ENCODE peak calls at places on chromosome 11, in five cellular contexts. One of them, this sample, is unnamed.

GRCh38 chr11:28738549-28738948 is 630.4 kb downstream of the METTL15 start:
- DNase-seq in stimulated activated CD4-positive, alpha-beta T cell treated with anti-CD3 and anti-CD28 coated beads, Interleukin-1b, Interleukin-23, amount 100 ng/mL, for 1 hour: no peak
- DNase-seq in brain pericyte: no peak
- DNase-seq in activated CD8-positive, alpha-beta memory T cell treated with anti-CD3 and anti-CD28 coated beads, Interleukin-2, amount 50 U/mL, for 4 hours: no peak
- DNase-seq in EL: peak
- DNase-seq in this sample: no peak

GRCh38 chr11:125935629-125936199 is 10.1 kb upstream of the VSIG10L2 start:
- DNase-seq in stimulated activated CD4-positive, alpha-beta T cell treated with anti-CD3 and anti-CD28 coated beads, Interleukin-1b, Interleukin-23, amount 100 ng/mL, for 1 hour: no peak
- DNase-seq in brain pericyte: no peak
- DNase-seq in activated CD8-positive, alpha-beta memory T cell treated with anti-CD3 and anti-CD28 coated beads, Interleukin-2, amount 50 U/mL, for 4 hours: no peak
- DNase-seq in EL: no peak
- DNase-seq in this sample: no peak

GRCh38 chr11:102226702-102227101 is 90.6 kb upstream of the BIRC3 start:
- DNase-seq in stimulated activated CD4-positive, alpha-beta T cell treated with anti-CD3 and anti-CD28 coated beads, Interleukin-1b, Interleukin-23, amount 100 ng/mL, for 1 hour: no peak
- DNase-seq in brain pericyte: no peak
- DNase-seq in activated CD8-positive, alpha-beta memory T cell treated with anti-CD3 and anti-CD28 coated beads, Interleukin-2, amount 50 U/mL, for 4 hours: no peak
- DNase-seq in EL: peak
- DNase-seq in this sample: no peak

GRCh38 chr11:8277691-8278090 is 14.0 kb upstream of the LMO1 start:
- DNase-seq in stimulated activated CD4-positive, alpha-beta T cell treated with anti-CD3 and anti-CD28 coated beads, Interleukin-1b, Interleukin-23, amount 100 ng/mL, for 1 hour: no peak
- DNase-seq in brain pericyte: no peak
- DNase-seq in activated CD8-positive, alpha-beta memory T cell treated with anti-CD3 and anti-CD28 coated beads, Interleukin-2, amount 50 U/mL, for 4 hours: no peak
- DNase-seq in EL: no peak
- DNase-seq in this sample: no peak

GRCh38 chr11:114290503-114291239 is 5.5 kb upstream of the NNMT start:
- DNase-seq in stimulated activated CD4-positive, alpha-beta T cell treated with anti-CD3 and anti-CD28 coated beads, Interleukin-1b, Interleukin-23, amount 100 ng/mL, for 1 hour: no peak
- DNase-seq in brain pericyte: no peak
- DNase-seq in activated CD8-positive, alpha-beta memory T cell treated with anti-CD3 and anti-CD28 coated beads, Interleukin-2, amount 50 U/mL, for 4 hours: no peak
- DNase-seq in EL: peak
- DNase-seq in this sample: no peak

GRCh38 chr11:114160884-114161283 is 101.4 kb downstream of the ZBTB16 start:
- DNase-seq in stimulated activated CD4-positive, alpha-beta T cell treated with anti-CD3 and anti-CD28 coated beads, Interleukin-1b, Interleukin-23, amount 100 ng/mL, for 1 hour: no peak
- DNase-seq in brain pericyte: no peak
- DNase-seq in activated CD8-positive, alpha-beta memory T cell treated with anti-CD3 and anti-CD28 coated beads, Interleukin-2, amount 50 U/mL, for 4 hours: no peak
- DNase-seq in EL: no peak
- DNase-seq in this sample: no peak

GRCh38 chr11:45847908-45848316 is 637 bp downstream of the CRY2 start:
- DNase-seq in stimulated activated CD4-positive, alpha-beta T cell treated with anti-CD3 and anti-CD28 coated beads, Interleukin-1b, Interleukin-23, amount 100 ng/mL, for 1 hour: no peak
- DNase-seq in brain pericyte: no peak
- DNase-seq in activated CD8-positive, alpha-beta memory T cell treated with anti-CD3 and anti-CD28 coated beads, Interleukin-2, amount 50 U/mL, for 4 hours: peak
- DNase-seq in EL: peak
- DNase-seq in this sample: no peak

GRCh38 chr11:2217211-2218081 is 45.8 kb upstream of the TH start:
- DNase-seq in stimulated activated CD4-positive, alpha-beta T cell treated with anti-CD3 and anti-CD28 coated beads, Interleukin-1b, Interleukin-23, amount 100 ng/mL, for 1 hour: no peak
- DNase-seq in brain pericyte: no peak
- DNase-seq in activated CD8-positive, alpha-beta memory T cell treated with anti-CD3 and anti-CD28 coated beads, Interleukin-2, amount 50 U/mL, for 4 hours: no peak
- DNase-seq in EL: no peak
- DNase-seq in this sample: no peak

GRCh38 chr11:37108436-37109204 is 510.6 kb upstream of the RAG2 start:
- DNase-seq in stimulated activated CD4-positive, alpha-beta T cell treated with anti-CD3 and anti-CD28 coated beads, Interleukin-1b, Interleukin-23, amount 100 ng/mL, for 1 hour: no peak
- DNase-seq in brain pericyte: no peak
- DNase-seq in activated CD8-positive, alpha-beta memory T cell treated with anti-CD3 and anti-CD28 coated beads, Interleukin-2, amount 50 U/mL, for 4 hours: no peak
- DNase-seq in EL: no peak
- DNase-seq in this sample: no peak

GRCh38 chr11:2086239-2087040 is 52.7 kb downstream of the IGF2 start:
- DNase-seq in stimulated activated CD4-positive, alpha-beta T cell treated with anti-CD3 and anti-CD28 coated beads, Interleukin-1b, Interleukin-23, amount 100 ng/mL, for 1 hour: no peak
- DNase-seq in brain pericyte: no peak
- DNase-seq in activated CD8-positive, alpha-beta memory T cell treated with anti-CD3 and anti-CD28 coated beads, Interleukin-2, amount 50 U/mL, for 4 hours: no peak
- DNase-seq in EL: no peak
- DNase-seq in this sample: no peak

GRCh38 chr11:35165416-35166368 is 26.7 kb downstream of the CD44 start:
- DNase-seq in stimulated activated CD4-positive, alpha-beta T cell treated with anti-CD3 and anti-CD28 coated beads, Interleukin-1b, Interleukin-23, amount 100 ng/mL, for 1 hour: peak
- DNase-seq in brain pericyte: no peak
- DNase-seq in activated CD8-positive, alpha-beta memory T cell treated with anti-CD3 and anti-CD28 coated beads, Interleukin-2, amount 50 U/mL, for 4 hours: peak
- DNase-seq in EL: peak
- DNase-seq in this sample: no peak

GRCh38 chr11:117034901-117035300 is 63.3 kb downstream of the SIK3 start:
- DNase-seq in stimulated activated CD4-positive, alpha-beta T cell treated with anti-CD3 and anti-CD28 coated beads, Interleukin-1b, Interleukin-23, amount 100 ng/mL, for 1 hour: no peak
- DNase-seq in brain pericyte: no peak
- DNase-seq in activated CD8-positive, alpha-beta memory T cell treated with anti-CD3 and anti-CD28 coated beads, Interleukin-2, amount 50 U/mL, for 4 hours: no peak
- DNase-seq in EL: no peak
- DNase-seq in this sample: no peak

GRCh38 chr11:132987936-132988335 is 544.4 kb downstream of the OPCML start:
- DNase-seq in stimulated activated CD4-positive, alpha-beta T cell treated with anti-CD3 and anti-CD28 coated beads, Interleukin-1b, Interleukin-23, amount 100 ng/mL, for 1 hour: no peak
- DNase-seq in brain pericyte: no peak
- DNase-seq in activated CD8-positive, alpha-beta memory T cell treated with anti-CD3 and anti-CD28 coated beads, Interleukin-2, amount 50 U/mL, for 4 hours: no peak
- DNase-seq in EL: peak
- DNase-seq in this sample: no peak

GRCh38 chr11:67464411-67465189 is 4.5 kb downstream of the TMEM134 start:
- DNase-seq in stimulated activated CD4-positive, alpha-beta T cell treated with anti-CD3 and anti-CD28 coated beads, Interleukin-1b, Interleukin-23, amount 100 ng/mL, for 1 hour: peak
- DNase-seq in brain pericyte: no peak
- DNase-seq in activated CD8-positive, alpha-beta memory T cell treated with anti-CD3 and anti-CD28 coated beads, Interleukin-2, amount 50 U/mL, for 4 hours: peak
- DNase-seq in EL: peak
- DNase-seq in this sample: no peak

GRCh38 chr11:119108151-119108856 is 1.2 kb downstream of the C2CD2L start:
- DNase-seq in stimulated activated CD4-positive, alpha-beta T cell treated with anti-CD3 and anti-CD28 coated beads, Interleukin-1b, Interleukin-23, amount 100 ng/mL, for 1 hour: no peak
- DNase-seq in brain pericyte: no peak
- DNase-seq in activated CD8-positive, alpha-beta memory T cell treated with anti-CD3 and anti-CD28 coated beads, Interleukin-2, amount 50 U/mL, for 4 hours: no peak
- DNase-seq in EL: peak
- DNase-seq in this sample: no peak

GRCh38 chr11:3885855-3886254 is 30.4 kb downstream of the STIM1 start:
- DNase-seq in stimulated activated CD4-positive, alpha-beta T cell treated with anti-CD3 and anti-CD28 coated beads, Interleukin-1b, Interleukin-23, amount 100 ng/mL, for 1 hour: no peak
- DNase-seq in brain pericyte: no peak
- DNase-seq in activated CD8-positive, alpha-beta memory T cell treated with anti-CD3 and anti-CD28 coated beads, Interleukin-2, amount 50 U/mL, for 4 hours: no peak
- DNase-seq in EL: no peak
- DNase-seq in this sample: no peak

GRCh38 chr11:14041040-14041439 is 78.5 kb downstream of the SPON1 start:
- DNase-seq in stimulated activated CD4-positive, alpha-beta T cell treated with anti-CD3 and anti-CD28 coated beads, Interleukin-1b, Interleukin-23, amount 100 ng/mL, for 1 hour: no peak
- DNase-seq in brain pericyte: no peak
- DNase-seq in activated CD8-positive, alpha-beta memory T cell treated with anti-CD3 and anti-CD28 coated beads, Interleukin-2, amount 50 U/mL, for 4 hours: no peak
- DNase-seq in EL: no peak
- DNase-seq in this sample: no peak

GRCh38 chr11:36132940-36133339 is 156.3 kb downstream of the COMMD9 start:
- DNase-seq in stimulated activated CD4-positive, alpha-beta T cell treated with anti-CD3 and anti-CD28 coated beads, Interleukin-1b, Interleukin-23, amount 100 ng/mL, for 1 hour: no peak
- DNase-seq in brain pericyte: no peak
- DNase-seq in activated CD8-positive, alpha-beta memory T cell treated with anti-CD3 and anti-CD28 coated beads, Interleukin-2, amount 50 U/mL, for 4 hours: no peak
- DNase-seq in EL: no peak
- DNase-seq in this sample: no peak

GRCh38 chr11:130427581-130428211 is 713 bp downstream of the ADAMTS8 start:
- DNase-seq in stimulated activated CD4-positive, alpha-beta T cell treated with anti-CD3 and anti-CD28 coated beads, Interleukin-1b, Interleukin-23, amount 100 ng/mL, for 1 hour: no peak
- DNase-seq in brain pericyte: no peak
- DNase-seq in activated CD8-positive, alpha-beta memory T cell treated with anti-CD3 and anti-CD28 coated beads, Interleukin-2, amount 50 U/mL, for 4 hours: no peak
- DNase-seq in EL: peak
- DNase-seq in this sample: no peak

GRCh38 chr11:89441606-89442005 is 49.6 kb downstream of the NOX4 start:
- DNase-seq in stimulated activated CD4-positive, alpha-beta T cell treated with anti-CD3 and anti-CD28 coated beads, Interleukin-1b, Interleukin-23, amount 100 ng/mL, for 1 hour: no peak
- DNase-seq in brain pericyte: no peak
- DNase-seq in activated CD8-positive, alpha-beta memory T cell treated with anti-CD3 and anti-CD28 coated beads, Interleukin-2, amount 50 U/mL, for 4 hours: no peak
- DNase-seq in EL: no peak
- DNase-seq in this sample: no peak

GRCh38 chr11:34426766-34427170 is 12.0 kb upstream of the CAT start:
- DNase-seq in stimulated activated CD4-positive, alpha-beta T cell treated with anti-CD3 and anti-CD28 coated beads, Interleukin-1b, Interleukin-23, amount 100 ng/mL, for 1 hour: no peak
- DNase-seq in brain pericyte: peak
- DNase-seq in activated CD8-positive, alpha-beta memory T cell treated with anti-CD3 and anti-CD28 coated beads, Interleukin-2, amount 50 U/mL, for 4 hours: no peak
- DNase-seq in EL: peak
- DNase-seq in this sample: no peak

GRCh38 chr11:96036863-96037262 is 113.0 kb upstream of the MTMR2 start:
- DNase-seq in stimulated activated CD4-positive, alpha-beta T cell treated with anti-CD3 and anti-CD28 coated beads, Interleukin-1b, Interleukin-23, amount 100 ng/mL, for 1 hour: no peak
- DNase-seq in brain pericyte: no peak
- DNase-seq in activated CD8-positive, alpha-beta memory T cell treated with anti-CD3 and anti-CD28 coated beads, Interleukin-2, amount 50 U/mL, for 4 hours: no peak
- DNase-seq in EL: no peak
- DNase-seq in this sample: no peak

GRCh38 chr11:74048993-74049392 is 40.1 kb upstream of the UCP3 start:
- DNase-seq in stimulated activated CD4-positive, alpha-beta T cell treated with anti-CD3 and anti-CD28 coated beads, Interleukin-1b, Interleukin-23, amount 100 ng/mL, for 1 hour: no peak
- DNase-seq in brain pericyte: no peak
- DNase-seq in activated CD8-positive, alpha-beta memory T cell treated with anti-CD3 and anti-CD28 coated beads, Interleukin-2, amount 50 U/mL, for 4 hours: no peak
- DNase-seq in EL: no peak
- DNase-seq in this sample: no peak

GRCh38 chr11:104870910-104871309 is 27.4 kb downstream of the CASP12 start:
- DNase-seq in stimulated activated CD4-positive, alpha-beta T cell treated with anti-CD3 and anti-CD28 coated beads, Interleukin-1b, Interleukin-23, amount 100 ng/mL, for 1 hour: no peak
- DNase-seq in brain pericyte: no peak
- DNase-seq in activated CD8-positive, alpha-beta memory T cell treated with anti-CD3 and anti-CD28 coated beads, Interleukin-2, amount 50 U/mL, for 4 hours: no peak
- DNase-seq in EL: no peak
- DNase-seq in this sample: no peak

GRCh38 chr11:12653729-12654128 is 20.5 kb upstream of the TEAD1 start:
- DNase-seq in stimulated activated CD4-positive, alpha-beta T cell treated with anti-CD3 and anti-CD28 coated beads, Interleukin-1b, Interleukin-23, amount 100 ng/mL, for 1 hour: no peak
- DNase-seq in brain pericyte: no peak
- DNase-seq in activated CD8-positive, alpha-beta memory T cell treated with anti-CD3 and anti-CD28 coated beads, Interleukin-2, amount 50 U/mL, for 4 hours: no peak
- DNase-seq in EL: no peak
- DNase-seq in this sample: no peak

GRCh38 chr11:128776434-128777284 is 82.8 kb downstream of the FLI1 start:
- DNase-seq in stimulated activated CD4-positive, alpha-beta T cell treated with anti-CD3 and anti-CD28 coated beads, Interleukin-1b, Interleukin-23, amount 100 ng/mL, for 1 hour: no peak
- DNase-seq in brain pericyte: no peak
- DNase-seq in activated CD8-positive, alpha-beta memory T cell treated with anti-CD3 and anti-CD28 coated beads, Interleukin-2, amount 50 U/mL, for 4 hours: peak
- DNase-seq in EL: peak
- DNase-seq in this sample: no peak

GRCh38 chr11:130865091-130865771 is 51.0 kb downstream of the SNX19 start:
- DNase-seq in stimulated activated CD4-positive, alpha-beta T cell treated with anti-CD3 and anti-CD28 coated beads, Interleukin-1b, Interleukin-23, amount 100 ng/mL, for 1 hour: no peak
- DNase-seq in brain pericyte: no peak
- DNase-seq in activated CD8-positive, alpha-beta memory T cell treated with anti-CD3 and anti-CD28 coated beads, Interleukin-2, amount 50 U/mL, for 4 hours: no peak
- DNase-seq in EL: no peak
- DNase-seq in this sample: no peak

GRCh38 chr11:114319716-114320328 is 23.6 kb downstream of the NNMT start:
- DNase-seq in stimulated activated CD4-positive, alpha-beta T cell treated with anti-CD3 and anti-CD28 coated beads, Interleukin-1b, Interleukin-23, amount 100 ng/mL, for 1 hour: no peak
- DNase-seq in brain pericyte: no peak
- DNase-seq in activated CD8-positive, alpha-beta memory T cell treated with anti-CD3 and anti-CD28 coated beads, Interleukin-2, amount 50 U/mL, for 4 hours: no peak
- DNase-seq in EL: no peak
- DNase-seq in this sample: no peak

This sample was measured in smooth muscle cell of the brain vasculature.